ENCODE peak calls at places on chromosomes 6 and 20, in ten cellular contexts. V is H1, E is epithelial cell of esophagus, L is lung, C is thoracic aorta, G is GM23338, W is lower lobe of right lung, N is fibroblast of villous mesenchyme, B is brain microvascular endothelial cell, J is pancreas. U is an unnamed sample.

GRCh38 chr6:109055771-109056235 is 38.8 kb downstream of the SESN1 start:
- DNase-seq in W (no peak), B (no peak), N (peak), G (no peak), L (no peak), C (no peak), J (no peak), E (peak), V (no peak), U (no peak)

GRCh38 chr6:27865952-27866369 is 46.2 kb downstream of the OR2B2 start:
- DNase-seq in V (peak), L (no peak), G (peak), C (no peak), W (no peak), N (peak), B (no peak), J (no peak), E (peak), U (peak)

GRCh38 chr6:113645576-113645970 is 211.6 kb upstream of the MARCKS start:
- DNase-seq in V (no peak), L (no peak), W (no peak), N (peak), G (no peak), B (peak), C (no peak), J (no peak), E (peak), U (peak)

GRCh38 chr6:70651326-70651905 is 16.3 kb upstream of the SMAP1 start:
- DNase-seq in B (no peak), L (no peak), W (no peak), E (no peak), C (no peak), V (no peak), N (no peak), J (no peak), G (no peak), U (no peak)

GRCh38 chr6:164917211-164917610 is 392.2 kb downstream of the C6orf118 start:
- DNase-seq in C (no peak), N (no peak), W (no peak), B (no peak), V (no peak), G (no peak), E (no peak), L (no peak), J (no peak), U (no peak)

GRCh38 chr20:20366896-20367680 is 816 bp upstream of the INSM1 start:
- DNase-seq in L (no peak), C (no peak), J (no peak), G (peak), E (no peak), N (no peak), V (peak), B (no peak), W (no peak), U (peak)

GRCh38 chr20:6530254-6530653 is 237.2 kb upstream of the BMP2 start:
- DNase-seq in V (no peak), B (no peak), E (no peak), L (no peak), C (no peak), W (no peak), J (no peak), N (peak), G (no peak), U (peak)

GRCh38 chr6:89792881-89793280 is 26.7 kb downstream of the MDN1 start:
- DNase-seq in G (peak), V (no peak), L (no peak), N (peak), B (peak), C (no peak), J (no peak), E (peak), W (no peak), U (peak)

GRCh38 chr6:167699141-167700036 is 127.3 kb upstream of the AFDN start:
- DNase-seq in L (peak), J (no peak), V (no peak), E (peak), C (no peak), G (no peak), W (peak), B (peak), N (no peak), U (no peak)

GRCh38 chr6:117110146-117110545 is 155.2 kb upstream of the VGLL2 start:
- DNase-seq in N (no peak), W (no peak), J (no peak), L (no peak), B (no peak), E (no peak), V (no peak), C (no peak), G (no peak), U (no peak)

GRCh38 chr6:119881416-119881815 is 531.9 kb upstream of the MAN1A1 start:
- DNase-seq in L (no peak), W (no peak), N (peak), B (peak), E (peak), C (no peak), V (no peak), J (no peak), G (no peak), U (peak)

GRCh38 chr20:32465092-32465900 is 107.2 kb downstream of the ASXL1 start:
- DNase-seq in B (peak), J (peak), E (peak), G (no peak), W (peak), N (peak), C (no peak), L (peak), V (no peak), U (peak)

GRCh38 chr6:73713426-73714147 is 17.6 kb downstream of the CD109 start:
- DNase-seq in V (no peak), N (no peak), E (no peak), G (peak), C (no peak), J (no peak), L (no peak), W (no peak), B (no peak), U (no peak)

GRCh38 chr20:50095476-50096078 is 17.4 kb downstream of the UBE2V1 start:
- DNase-seq in W (no peak), G (no peak), C (no peak), L (no peak), B (no peak), V (no peak), N (no peak), E (peak), J (no peak), U (no peak)

GRCh38 chr6:18216411-18216810 is 47.9 kb downstream of the DEK start:
- DNase-seq in B (peak), W (no peak), C (no peak), J (no peak), G (no peak), L (no peak), E (peak), V (no peak), N (peak), U (no peak)

GRCh38 chr20:41376349-41376748 is 9.7 kb upstream of the EMILIN3 start:
- DNase-seq in C (no peak), V (no peak), B (no peak), J (no peak), L (no peak), W (no peak), G (no peak), E (no peak), N (no peak), U (no peak)

GRCh38 chr6:150636808-150637207 is 37.1 kb downstream of the PLEKHG1 start:
- DNase-seq in C (no peak), W (no peak), L (no peak), B (no peak), G (no peak), N (no peak), E (no peak), V (no peak), J (no peak), U (no peak)

GRCh38 chr6:150633466-150633795 is 33.7 kb downstream of the PLEKHG1 start:
- DNase-seq in J (no peak), G (no peak), E (no peak), V (no peak), W (no peak), C (no peak), N (no peak), L (no peak), B (no peak), U (no peak)

GRCh38 chr6:150632785-150633465 is 33.2 kb downstream of the PLEKHG1 start:
- DNase-seq in G (no peak), C (no peak), N (peak), E (no peak), W (no peak), J (no peak), V (no peak), B (no peak), L (no peak), U (no peak)

GRCh38 chr6:150635906-150636514 is 36.3 kb downstream of the PLEKHG1 start:
- DNase-seq in V (no peak), G (no peak), J (no peak), E (no peak), L (no peak), W (no peak), N (no peak), C (no peak), B (no peak), U (no peak)

GRCh38 chr6:150634641-150635292 is 35.1 kb downstream of the PLEKHG1 start:
- DNase-seq in W (no peak), N (peak), G (peak), C (no peak), B (no peak), V (no peak), L (no peak), E (no peak), J (no peak), U (no peak)
- H3K4me3 ChIP-seq in W (no peak), N (no peak), G (no peak), C (no peak), B (no peak), V (no peak), L (no peak), E (no peak), J (no peak), U (no peak)

DNA sequence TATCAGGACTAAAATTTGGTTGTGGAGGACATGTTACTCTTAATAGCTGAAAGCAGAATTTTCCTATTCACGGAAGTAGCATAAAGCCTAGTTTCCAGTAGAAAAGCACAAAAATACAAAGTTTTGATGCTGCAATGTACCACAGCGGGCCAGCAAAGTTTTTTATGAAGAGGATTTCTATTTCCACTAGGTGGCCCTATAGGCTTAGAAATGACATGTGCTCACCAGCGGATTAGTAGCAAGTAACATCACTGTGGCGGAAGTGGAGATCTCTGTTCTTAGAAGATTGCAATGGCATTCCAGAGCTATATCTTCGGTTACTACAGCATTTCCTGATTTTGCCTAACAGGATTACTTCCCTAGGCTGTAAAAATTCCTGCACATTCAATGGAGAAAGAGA is 1219.0 kb upstream of the EYS start:
- DNase-seq in E (peak), G (peak), J (no peak), N (peak), V (no peak), C (no peak), L (no peak), B (peak), W (no peak), U (peak)
- TF ChIP-seq CTCF in E (no peak), G (peak), J (no peak), N (peak), V (peak), C (no peak), L (no peak), B (no peak), W (no peak), U (no peak)

GRCh38 chr6:75204222-75204958 is 1.5 kb downstream of the COL12A1 start:
- DNase-seq in V (peak), J (peak), L (peak), E (peak), W (peak), N (peak), B (peak), G (peak), C (no peak), U (peak)
- H3K4me3 ChIP-seq in V (peak), J (peak), L (peak), E (peak), W (peak), N (peak), B (peak), G (peak), C (peak), U (peak)

GRCh38 chr20:47304287-47304686 is 52.2 kb downstream of the ZMYND8 start:
- DNase-seq in E (no peak), N (peak), W (no peak), B (no peak), G (no peak), J (no peak), V (no peak), L (no peak), C (no peak), U (peak)
- TF ChIP-seq CTCF in E (no peak), N (peak), W (no peak), B (no peak), G (no peak), J (no peak), V (no peak), L (no peak), C (peak), U (peak)

DNA sequence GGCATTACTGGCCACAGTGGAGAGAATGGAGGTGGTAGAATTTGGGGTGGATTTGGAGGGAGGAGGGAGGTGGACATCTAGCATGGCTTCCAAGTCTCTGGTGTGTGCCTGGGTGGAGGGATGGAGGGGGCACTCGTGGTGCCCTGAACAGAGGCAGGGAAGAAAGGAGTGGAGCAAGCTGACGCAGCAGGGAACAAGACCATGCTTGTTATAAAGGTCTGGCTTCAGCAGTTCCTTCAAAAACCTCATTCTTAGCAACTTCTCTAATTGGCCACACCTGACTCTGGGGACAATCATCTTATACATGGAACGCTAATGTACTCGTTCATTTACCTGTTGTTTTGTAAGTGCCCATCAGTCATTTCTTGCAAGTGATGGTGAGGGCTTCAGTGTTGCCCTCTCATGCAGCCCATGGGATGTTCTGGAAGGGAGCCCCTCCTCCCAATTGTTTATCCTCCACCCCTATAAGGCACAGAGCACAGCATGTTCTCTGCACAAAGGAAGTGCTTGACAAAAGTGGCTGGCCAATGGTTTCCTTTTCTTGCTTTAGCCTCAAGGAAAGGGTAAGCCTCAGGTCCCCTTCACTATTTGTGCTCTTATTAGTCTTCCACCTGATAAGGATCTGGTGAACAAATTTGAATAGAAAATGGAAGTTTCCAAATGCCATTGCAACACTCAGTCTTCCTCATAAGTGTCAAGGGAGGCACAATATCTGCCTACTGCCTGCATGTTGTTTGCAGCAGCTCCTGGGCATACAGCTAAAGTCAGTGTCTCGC is 39.3 kb downstream of the GFOD1 start:
- DNase-seq in N (no peak), J (no peak), L (no peak), V (no peak), G (no peak), W (no peak), C (no peak), E (peak), B (no peak), U (no peak)
- H3K4me3 ChIP-seq in N (no peak), J (no peak), L (no peak), V (no peak), G (no peak), W (no peak), C (no peak), E (no peak), B (no peak), U (no peak)

DNA sequence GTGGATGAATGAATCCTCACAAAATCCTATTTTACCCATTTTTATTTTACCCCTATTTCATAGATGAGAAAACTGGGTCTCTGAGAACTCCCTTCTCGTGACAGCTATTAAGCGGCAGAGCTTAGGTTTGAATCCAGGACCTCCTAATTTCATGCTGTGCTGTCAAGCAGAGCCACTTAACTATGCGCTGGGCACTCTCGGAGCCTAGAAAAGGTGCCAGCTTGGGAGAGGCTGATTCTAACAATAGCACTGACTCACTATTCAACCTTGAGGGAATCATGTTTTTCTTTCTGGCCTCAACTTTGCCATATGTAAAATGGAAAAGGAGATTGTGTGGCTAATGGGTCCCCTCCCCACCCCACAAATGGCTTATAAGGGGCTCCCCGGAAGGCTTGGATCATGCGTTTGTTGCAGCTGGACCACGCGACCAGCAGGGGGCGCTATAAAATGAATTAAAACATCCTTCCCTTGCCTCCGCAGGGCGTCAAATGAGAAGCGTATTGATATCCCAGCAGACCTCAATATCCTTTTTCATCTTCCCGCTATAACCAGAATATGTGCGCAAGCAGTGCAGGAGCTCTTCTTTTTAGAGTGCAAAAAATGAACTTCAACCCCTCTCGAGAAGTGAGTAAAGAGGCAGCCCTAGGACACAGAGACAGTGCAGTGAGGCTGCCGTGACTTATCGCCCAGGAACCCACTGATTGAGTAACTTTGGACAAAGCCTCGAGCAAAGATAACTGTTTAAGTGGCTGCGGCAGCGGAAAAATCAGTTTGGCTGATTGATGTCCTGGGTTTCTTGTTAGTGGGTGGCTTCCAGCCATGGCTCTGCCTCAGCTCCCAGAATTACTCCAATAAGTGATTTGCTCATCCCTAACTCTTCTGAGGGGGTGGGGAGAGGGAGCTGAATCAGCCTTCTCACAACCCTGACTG is 12.9 kb upstream of the PDYN start:
- DNase-seq in B (peak), W (no peak), G (peak), N (peak), C (no peak), V (peak), L (peak), E (peak), J (no peak), U (peak)
- TF ChIP-seq CTCF in B (peak), W (peak), G (peak), N (peak), C (peak), V (peak), L (peak), E (peak), J (peak), U (peak)

GRCh38 chr6:57173886-57174510 is 1.9 kb downstream of the BAG2 start:
- DNase-seq in E (peak), C (no peak), B (peak), G (peak), V (no peak), L (no peak), N (peak), W (no peak), J (no peak), U (peak)

GRCh38 chr6:57173056-57173885 is 1.1 kb downstream of the BAG2 start:
- DNase-seq in V (no peak), E (peak), C (no peak), N (peak), J (no peak), G (peak), B (no peak), W (no peak), L (no peak), U (peak)

GRCh38 chr6:57177545-57178225 is 5.6 kb downstream of the BAG2 start:
- DNase-seq in L (no peak), J (no peak), G (no peak), V (no peak), B (no peak), W (no peak), E (no peak), C (peak), N (peak), U (peak)

GRCh38 chr6:57172136-57173055 is at the start of gene BAG2:
- DNase-seq in B (peak), E (peak), J (peak), C (peak), N (peak), V (peak), L (peak), W (peak), G (peak), U (peak)

GRCh38 chr6:57174511-57174907 is 2.4 kb downstream of the BAG2 start:
- DNase-seq in L (no peak), J (no peak), C (no peak), G (no peak), W (no peak), E (no peak), N (no peak), B (no peak), V (no peak), U (no peak)
- H3K4me3 ChIP-seq in L (no peak), J (no peak), C (peak), G (peak), W (peak), E (no peak), N (peak), B (peak), V (peak), U (peak)

U was measured in foreskin fibroblast.